ENCODE peak calls at places on chromosomes 16 and 17, in seven cellular contexts. B is ovary, U is lower lobe of right lung, N is left ventricle myocardium inferior, Q is HL-60, C is brain microvascular endothelial cell, E is mammary epithelial cell. R is an unnamed sample.

GRCh38 chr17:7004398-7005253 is 7.8 kb upstream of the RNASEK start:
- DNase-seq in N (no peak), Q (no peak), E (peak; percentile 69), U (no peak), B (no peak), C (peak; percentile 43), R (no peak)

GRCh38 chr17:6914711-6915110 is 81.1 kb upstream of the ALOX12 start:
- DNase-seq in B (no peak), C (no peak), E (no peak), U (no peak), N (no peak), Q (no peak), R (no peak)

GRCh38 chr16:19926449-19927390 is 42.1 kb upstream of the GPRC5B start:
- DNase-seq in C (peak; percentile 83), U (no peak), Q (no peak), B (no peak), E (peak; percentile 8), N (no peak), R (no peak)

GRCh38 chr17:49513616-49514373 is 18.7 kb downstream of the NGFR start:
- DNase-seq in N (peak; percentile 76), C (no peak), E (no peak), B (peak; percentile 55), Q (no peak), U (no peak), R (no peak)

GRCh38 chr16:69509125-69509524 is 56.6 kb upstream of the NFAT5 start:
- DNase-seq in N (no peak), U (no peak), B (no peak), C (no peak), E (no peak), Q (no peak), R (no peak)

GRCh38 chr16:24753437-24753836 is 24.0 kb downstream of the TNRC6A start:
- DNase-seq in E (no peak), N (no peak), U (no peak), Q (no peak), B (no peak), C (no peak), R (no peak)

GRCh38 chr16:66728117-66728787 is 23.2 kb downstream of the DYNC1LI2 start:
- DNase-seq in B (peak; percentile 37), C (no peak), U (no peak), N (no peak), Q (no peak), E (peak; percentile 26), R (peak; percentile 41)

GRCh38 chr17:39607057-39607850 is 466 bp downstream of the NEUROD2 start:
- DNase-seq in E (no peak), N (no peak), C (no peak), B (no peak), U (no peak), Q (no peak), R (no peak)

GRCh38 chr17:8063761-8064589 is 23.5 kb downstream of the ALOX12B start:
- DNase-seq in U (peak; percentile 30), B (no peak), E (no peak), Q (no peak), C (no peak), N (no peak), R (no peak)

GRCh38 chr16:8905168-8905762 is 23.1 kb downstream of the LITAFD start:
- DNase-seq in B (no peak), N (no peak), E (no peak), C (peak; percentile 41), Q (no peak), U (no peak), R (no peak)

GRCh38 chr16:4698321-4699029 is 5.1 kb downstream of the NUDT16L1 start:
- DNase-seq in C (no peak), B (peak; percentile 12), E (no peak), N (no peak), Q (no peak), U (no peak), R (no peak)
- H3K27ac ChIP-seq in C (no peak overlapping the region), B (no peak overlapping the region), E (no peak overlapping the region), N (no peak overlapping the region), Q (no peak overlapping the region), U (no peak overlapping the region), R (no peak overlapping the region)

GRCh38 chr17:71760062-71760720 is 360.6 kb upstream of the SOX9 start:
- DNase-seq in N (no peak), B (no peak), Q (no peak), C (no peak), E (peak; percentile 67), U (no peak), R (no peak)
- TF ChIP-seq CTCF in N (no peak), B (no peak), Q (no peak), C (no peak), E (no peak), U (no peak), R (no peak)

GRCh38 chr16:929674-930073 is 41.1 kb downstream of the LMF1 start:
- DNase-seq in Q (no peak), U (no peak), B (no peak), N (no peak), C (no peak), E (no peak), R (no peak)
- H3K27ac ChIP-seq in Q (no peak overlapping the region), U (no peak overlapping the region), B (no peak overlapping the region), N (no peak overlapping the region), C (no peak overlapping the region), E (no peak overlapping the region), R (no peak overlapping the region)

GRCh38 chr16:56419740-56420548 is 5.4 kb downstream of the AMFR start:
- DNase-seq in B (no peak), N (no peak), Q (no peak), U (no peak), C (no peak), E (no peak), R (no peak)
- TF ChIP-seq CTCF in B (no peak), N (no peak), Q (no peak), U (no peak), C (no peak), E (no peak), R (no peak)

GRCh38 chr16:68406458-68407041 is 41.8 kb downstream of the SMPD3 start:
- DNase-seq in E (no peak), C (peak; percentile 19), B (no peak), U (peak; percentile 18), N (no peak), Q (no peak), R (no peak)
- H3K27ac ChIP-seq in E (no peak overlapping the region), C (no peak overlapping the region), B (no peak overlapping the region), U (no peak overlapping the region), N (no peak overlapping the region), Q (no peak overlapping the region), R (no peak overlapping the region)

GRCh38 chr17:58096892-58097291 is 13.7 kb downstream of the DYNLL2 start:
- DNase-seq in B (no peak), N (no peak), U (no peak), C (no peak), E (no peak), Q (no peak), R (no peak)
- TF ChIP-seq CTCF in B (no peak), N (no peak), U (no peak), C (peak; percentile 38), E (peak; percentile 13), Q (no peak), R (no peak)

DNA sequence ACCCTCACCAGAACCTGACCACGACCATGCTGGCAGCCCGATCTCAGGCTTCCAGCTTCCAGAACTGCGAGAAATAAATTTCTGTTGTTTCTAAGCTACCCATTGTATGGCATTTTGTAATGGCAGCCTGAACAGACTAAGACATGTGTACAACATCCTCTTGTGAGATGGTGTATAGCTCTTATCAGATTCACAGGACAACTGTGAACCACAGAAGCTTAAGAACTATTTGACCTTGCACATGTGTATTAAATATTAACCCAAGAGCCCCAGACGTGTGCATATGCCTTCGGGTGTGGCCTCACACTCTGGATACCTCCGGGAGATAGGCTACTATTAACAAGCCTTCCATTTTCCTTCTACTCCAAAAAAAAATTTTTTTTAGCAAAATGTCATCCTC is 248.9 kb downstream of the SLC39A11 start:
- DNase-seq in U (no peak), Q (no peak), E (no peak), C (no peak), N (no peak), B (no peak), R (no peak)
- H3K27ac ChIP-seq in U (no peak overlapping the region), Q (no peak overlapping the region), E (no peak overlapping the region), C (no peak overlapping the region), N (no peak overlapping the region), B (no peak overlapping the region), R (no peak overlapping the region)

R was measured in pancreas.